ENCODE peak calls at places on chromosomes 6 and 20, in eight cellular contexts. C is breast epithelium; P is tibial artery; E is naive thymus-derived CD4-positive, alpha-beta T cell; M is cardiac muscle cell; Q is upper lobe of right lung; K is lower lobe of right lung; W is right lobe of liver. N is an unnamed sample.
A peak's percentile ranks its signal among the peaks of the same experiment; 100 is the strongest.

GRCh38 chr6:36121752-36122494 is 8.4 kb upstream of the MAPK13 start:
- DNase-seq in C (no peak), P (peak; percentile 54), E (no peak), M (no peak), Q (no peak), K (no peak), W (peak; percentile 73), N (no peak)

GRCh38 chr6:72968704-72969103 is 256.6 kb downstream of the KHDC1L start:
- DNase-seq in C (no peak), P (no peak), E (no peak), M (no peak), Q (no peak), K (no peak), W (no peak), N (no peak)

GRCh38 chr20:53291548-53291947 is 302.1 kb downstream of the ZNF217 start:
- DNase-seq in C (no peak), P (no peak), E (no peak), M (no peak), Q (no peak), K (no peak), W (no peak), N (no peak)

GRCh38 chr6:150078788-150079187 is 9.9 kb upstream of the ULBP3 start:
- DNase-seq in C (no peak), P (no peak), E (no peak), M (peak; percentile 47), Q (no peak), K (no peak), W (no peak), N (no peak)

GRCh38 chr20:18983796-18984195 is 170.2 kb downstream of the SCP2D1 start:
- DNase-seq in C (no peak), P (no peak), E (no peak), M (no peak), Q (no peak), K (no peak), W (no peak), N (no peak)

GRCh38 chr6:47722178-47722577 is 23.8 kb downstream of the ADGRF4 start:
- DNase-seq in C (no peak), P (no peak), E (no peak), M (no peak), Q (no peak), K (no peak), W (no peak), N (no peak)

GRCh38 chr20:47139934-47140333 is 216.6 kb downstream of the ZMYND8 start:
- DNase-seq in C (no peak), P (no peak), E (no peak), M (no peak), Q (no peak), K (no peak), W (no peak), N (no peak)

GRCh38 chr6:17352302-17352701 is 41.1 kb upstream of the CAP2 start:
- DNase-seq in C (no peak), P (no peak), E (no peak), M (no peak), Q (no peak), K (no peak), W (no peak), N (no peak)

GRCh38 chr20:62461157-62461556 is 14.6 kb downstream of the GATA5 start:
- DNase-seq in C (no peak), P (no peak), E (no peak), M (no peak), Q (no peak), K (no peak), W (no peak), N (no peak)

GRCh38 chr20:1401431-1401907 is 8.6 kb upstream of the FKBP1A start:
- DNase-seq in C (no peak), P (no peak), E (no peak), M (no peak), Q (no peak), K (no peak), W (peak; percentile 63), N (no peak)

GRCh38 chr6:47265971-47266370 is 43.7 kb downstream of the TNFRSF21 start:
- DNase-seq in C (no peak), P (no peak), E (no peak), M (no peak), Q (no peak), K (no peak), W (no peak), N (no peak)

GRCh38 chr20:62400021-62400420 is 7.1 kb downstream of the CABLES2 start:
- DNase-seq in C (no peak), P (no peak), E (no peak), M (no peak), Q (no peak), K (no peak), W (no peak), N (no peak)

GRCh38 chr6:34926655-34927054 is 37.6 kb downstream of the ANKS1A start:
- DNase-seq in C (no peak), P (no peak), E (no peak), M (peak; percentile 15), Q (no peak), K (no peak), W (no peak), N (no peak)

GRCh38 chr6:150813993-150814359 is 51.5 kb upstream of the MTHFD1L start:
- DNase-seq in C (no peak), P (no peak), E (no peak), M (no peak), Q (no peak), K (no peak), W (no peak), N (no peak)

GRCh38 chr6:130717657-130718056 is 109.5 kb upstream of the SMLR1 start:
- DNase-seq in C (no peak), P (no peak), E (no peak), M (no peak), Q (no peak), K (no peak), W (no peak), N (no peak)

GRCh38 chr6:52049252-52050050 is 38.0 kb downstream of the PKHD1 start:
- DNase-seq in C (no peak), P (no peak), E (peak; percentile 32), M (peak; percentile 49), Q (no peak), K (no peak), W (no peak), N (no peak)

GRCh38 chr6:81995548-81996289 is 243.2 kb upstream of the TENT5A start:
- DNase-seq in C (no peak), P (no peak), E (no peak), M (peak; percentile 30), Q (no peak), K (no peak), W (no peak), N (no peak)

GRCh38 chr6:95081949-95082348 is 495.4 kb upstream of the MANEA start:
- DNase-seq in C (no peak), P (no peak), E (no peak), M (no peak), Q (no peak), K (no peak), W (no peak), N (no peak)

GRCh38 chr6:161631676-161632194 is 357.9 kb upstream of the AGPAT4 start:
- DNase-seq in C (no peak), P (no peak), E (no peak), M (peak; percentile 51), Q (no peak), K (no peak), W (no peak), N (no peak)

GRCh38 chr6:90415178-90415577 is 118.5 kb upstream of the BACH2 start:
- DNase-seq in C (no peak), P (no peak), E (no peak), M (no peak), Q (no peak), K (no peak), W (no peak), N (no peak)

GRCh38 chr20:46371656-46372055 is 34.8 kb downstream of the ELMO2 start:
- DNase-seq in C (no peak), P (no peak), E (no peak), M (peak; percentile 78), Q (no peak), K (no peak), W (no peak), N (no peak)

GRCh38 chr6:27477318-27478013 is 4.6 kb upstream of the ZNF184 start:
- DNase-seq in C (no peak), P (no peak), E (no peak), M (no peak), Q (no peak), K (no peak), W (no peak), N (no peak)
- H3K4me3 ChIP-seq in C (peak overlapping the region; percentile 71), P (peak overlapping the region; percentile 69), E (peak overlapping the region; percentile 95), M (peak overlapping the region; percentile 82), Q (peak overlapping the region; percentile 85), K (peak overlapping the region; percentile 74), W (no peak overlapping the region), N (peak overlapping the region; percentile 72)

DNA sequence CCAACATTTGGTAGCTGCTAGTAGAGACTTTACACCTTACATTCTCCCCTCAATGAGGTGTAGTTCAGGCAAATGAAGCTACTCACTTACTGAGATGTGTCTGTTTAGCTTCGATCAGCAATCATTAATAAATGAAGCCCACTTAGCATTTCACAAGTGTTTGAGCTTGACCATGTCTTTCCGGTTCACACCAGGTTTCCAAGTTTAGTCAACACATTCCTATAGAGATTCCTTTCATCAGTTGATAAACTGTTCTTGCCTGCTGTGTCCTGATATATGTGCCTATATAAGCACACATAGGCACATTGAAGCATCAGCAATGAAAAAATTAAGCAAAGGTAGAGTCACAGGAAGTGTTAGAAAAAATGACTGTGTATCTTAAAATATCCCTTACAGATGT is 150.0 kb downstream of the BTBD3 start:
- DNase-seq in C (no peak), P (no peak), E (no peak), M (no peak), Q (no peak), K (no peak), W (no peak), N (no peak)
- H3K27ac ChIP-seq in C (no peak overlapping the region), P (no peak overlapping the region), E (no peak overlapping the region), M (peak overlapping the region; percentile 65), Q (no peak overlapping the region), K (no peak overlapping the region), W (no peak overlapping the region), N (no peak overlapping the region)

GRCh38 chr6:170003027-170003426 is 251.6 kb downstream of the ERMARD start:
- DNase-seq in C (no peak), P (no peak), E (no peak), M (no peak), Q (no peak), K (no peak), W (no peak), N (no peak)
- H3K9me3 ChIP-seq in C (peaks cover 10% of the 10 kb centered on the region), P (peaks cover 4% of the 10 kb centered on the region), E (no peaks in the 10 kb centered on the region), M (no peaks in the 10 kb centered on the region), Q (no peaks in the 10 kb centered on the region), K (peaks cover 11% of the 10 kb centered on the region), W (no peaks in the 10 kb centered on the region), N (peaks cover 3% of the 10 kb centered on the region)

DNA sequence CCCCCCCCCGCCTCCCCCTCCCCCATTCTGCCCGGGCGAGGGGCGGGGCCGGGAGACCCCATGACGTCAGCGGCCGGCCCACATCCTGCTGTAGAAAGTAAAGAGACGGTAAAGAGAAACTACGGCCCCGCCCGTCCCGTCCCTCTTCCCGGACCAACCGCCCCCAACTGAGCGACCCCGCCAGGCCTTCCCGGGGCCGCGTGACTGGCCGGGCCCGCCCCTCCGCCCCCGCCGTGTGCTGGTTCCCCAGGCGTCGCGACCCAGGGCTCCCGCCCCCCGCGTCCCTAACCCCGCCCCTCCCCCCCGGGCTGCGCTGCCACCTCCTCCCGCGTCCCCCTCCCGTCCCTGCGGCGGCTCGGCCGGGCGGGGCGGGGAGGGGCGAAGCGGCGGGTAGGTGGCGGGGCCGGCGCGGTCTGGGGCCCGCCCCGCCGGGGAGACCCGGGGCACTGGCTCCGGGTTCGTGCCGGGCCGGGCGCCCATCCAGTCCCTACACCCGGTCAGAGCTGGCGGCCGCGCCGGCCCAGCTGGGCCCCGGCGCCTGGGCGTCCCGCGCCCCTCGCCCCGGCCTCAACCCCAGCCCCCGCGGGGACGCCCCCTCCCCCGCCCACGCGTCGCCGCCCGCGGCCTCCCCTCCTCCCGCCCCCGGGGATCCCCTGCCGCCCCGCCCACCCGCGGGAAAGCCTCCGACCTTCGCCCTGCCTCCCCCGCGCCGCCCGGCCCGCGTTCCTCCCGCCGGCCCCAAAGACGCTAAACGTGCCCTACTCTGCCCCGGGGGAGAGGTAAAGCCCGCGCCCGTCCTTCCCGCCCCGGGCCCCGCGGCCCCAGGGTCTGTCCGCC is 618 bp upstream of the HIVEP1 start:
- DNase-seq in C (peak; percentile 97), P (peak; percentile 99), E (peak; percentile 96), M (peak; percentile 99), Q (peak; percentile 99), K (peak; percentile 99), W (peak; percentile 98), N (peak; percentile 97)
- H3K4me3 ChIP-seq in C (peak overlapping the region; percentile 89), P (peak overlapping the region; percentile 88), E (no peak overlapping the region), M (peak overlapping the region; percentile 81), Q (peak overlapping the region; percentile 75), K (peak overlapping the region; percentile 73), W (peak overlapping the region; percentile 74), N (no peak overlapping the region)